ENCODE peak calls at places on chromosomes 1 and 21, in five cellular contexts. O is A549, L is esophagus muscularis mucosa, H is stomach, B is SK-N-SH. N is an unnamed sample. For H3K9me3, the result is how much of the 10 kb centered on the place peaks cover.

GRCh38 chr1:207336559-207337467 is 15.3 kb downstream of the CD55 start:
- DNase-seq in O (peak), L (no peak), H (no peak), B (no peak), N (no peak)

GRCh38 chr1:24905979-24906720 is 23.9 kb downstream of the RUNX3 start:
- DNase-seq in O (no peak), L (no peak), H (no peak), B (no peak), N (no peak)

GRCh38 chr1:233518344-233518743 is 95.6 kb upstream of the KCNK1 start:
- DNase-seq in O (peak), L (no peak), H (peak), B (peak), N (no peak)

GRCh38 chr1:15959847-15960446 is 16.0 kb downstream of the ZBTB17 start:
- DNase-seq in O (no peak), L (no peak), H (no peak), B (peak), N (peak)

GRCh38 chr21:41536076-41536826 is 28.3 kb upstream of the TMPRSS2 start:
- DNase-seq in O (no peak), L (no peak), H (peak), B (no peak), N (no peak)

GRCh38 chr1:33930346-33931114 is 66.7 kb downstream of the HMGB4 start:
- DNase-seq in O (no peak), L (no peak), H (no peak), B (no peak), N (no peak)

GRCh38 chr1:910311-910880 is 13.3 kb upstream of the SAMD11 start:
- DNase-seq in O (no peak), L (no peak), H (peak), B (peak), N (no peak)

GRCh38 chr1:212034516-212035122 is 738 bp downstream of the INTS7 start:
- DNase-seq in O (no peak), L (no peak), H (no peak), B (no peak), N (no peak)

GRCh38 chr1:31955917-31956736 is 18.0 kb upstream of the PTP4A2 start:
- DNase-seq in O (peak), L (peak), H (peak), B (no peak), N (peak)

GRCh38 chr1:234500269-234500668 is 21.3 kb upstream of the TARBP1 start:
- DNase-seq in O (no peak), L (no peak), H (no peak), B (no peak), N (no peak)

GRCh38 chr1:3431266-3431665 is 23.2 kb upstream of the ARHGEF16 start:
- DNase-seq in O (peak), L (no peak), H (no peak), B (peak), N (no peak)

GRCh38 chr1:43973981-43974442 is 748 bp upstream of the ATP6V0B start:
- DNase-seq in O (peak), L (no peak), H (no peak), B (no peak), N (no peak)

GRCh38 chr21:21860888-21861287 is 862.7 kb downstream of the NCAM2 start:
- DNase-seq in O (no peak), L (no peak), H (no peak), B (no peak), N (no peak)

GRCh38 chr1:9801909-9802308 is 21.9 kb downstream of the CLSTN1 start:
- DNase-seq in O (no peak), L (no peak), H (no peak), B (no peak), N (no peak)

GRCh38 chr1:185646202-185646683 is 87.9 kb upstream of the HMCN1 start:
- DNase-seq in O (peak), L (no peak), H (peak), B (peak), N (no peak)
- TF ChIP-seq EP300 in O (peak), L (no peak), H (no peak), B (no peak), N (no peak)

GRCh38 chr21:9837946-9838801 is 683.2 kb upstream of the TPTE start:
- DNase-seq in O (no peak), L (peak), H (no peak), B (peak), N (no peak)

GRCh38 chr21:9839011-9839661 is 682.2 kb upstream of the TPTE start:
- DNase-seq in O (no peak), L (peak), H (no peak), B (peak), N (no peak)
- H3K9me3 ChIP-seq in O (under half), L (under half), H (under half), B (under half), N (under half)

DNA sequence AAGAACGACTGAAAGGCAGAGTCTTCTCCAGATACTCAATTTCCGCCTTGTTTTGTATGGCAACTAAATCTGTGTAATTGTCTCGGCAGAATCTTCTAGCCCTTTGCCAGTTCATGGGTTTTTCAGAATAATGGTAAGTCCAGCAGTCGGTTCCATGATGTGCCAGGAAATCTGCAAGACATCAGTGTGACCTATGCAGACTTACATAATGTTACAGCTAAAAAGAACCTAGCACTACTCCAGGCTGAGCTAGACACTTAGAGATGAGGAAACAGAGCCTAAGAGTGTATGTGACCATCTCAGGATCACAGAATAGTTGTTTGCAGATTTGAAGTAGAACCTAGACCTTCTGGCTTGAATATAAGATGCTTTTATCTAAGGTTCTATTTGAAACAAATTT is 2.8 kb downstream of the SELL start:
- DNase-seq in O (no peak), L (no peak), H (no peak), B (no peak), N (no peak)
- H3K4me3 ChIP-seq in O (no peak), L (no peak), H (no peak), B (no peak), N (no peak)

GRCh38 chr21:45848805-45849204 is 132.8 kb upstream of the COL6A1 start:
- DNase-seq in O (no peak), L (no peak), H (no peak), B (no peak), N (no peak)
- TF ChIP-seq EP300 in O (no peak), L (no peak), H (no peak), B (no peak), N (no peak)

N was measured in tibial nerve.